ENCODE peak calls at places on chromosomes 13 and 19, in seven cellular contexts. One of them, this sample, is unnamed. For H3K4me1 and H3K9me3, the result is how much of the 10 kb centered on the place peaks cover.

GRCh38 chr19:29843180-29844051 is 31.6 kb downstream of the CCNE1 start:
- DNase-seq in Peyer's patch: peak
- DNase-seq in GM23248: peak
- DNase-seq in psoas muscle: peak
- DNase-seq in CD4-positive, alpha-beta memory T cell: peak
- DNase-seq in small intestine: no peak
- DNase-seq in cardiac muscle cell: peak
- DNase-seq in this sample: no peak

GRCh38 chr13:103203750-103204330 is 137.6 kb upstream of the SLC10A2 start:
- DNase-seq in GM23248: no peak
- DNase-seq in psoas muscle: no peak
- DNase-seq in Peyer's patch: no peak
- DNase-seq in CD4-positive, alpha-beta memory T cell: no peak
- DNase-seq in small intestine: no peak
- DNase-seq in cardiac muscle cell: no peak
- DNase-seq in this sample: no peak

GRCh38 chr13:42137856-42138537 is 89.5 kb downstream of the DGKH start:
- DNase-seq in small intestine: no peak
- DNase-seq in GM23248: peak
- DNase-seq in cardiac muscle cell: peak
- DNase-seq in psoas muscle: no peak
- DNase-seq in Peyer's patch: no peak
- DNase-seq in CD4-positive, alpha-beta memory T cell: no peak
- DNase-seq in this sample: no peak

GRCh38 chr19:16289594-16289993 is 35.0 kb upstream of the KLF2 start:
- DNase-seq in GM23248: no peak
- DNase-seq in psoas muscle: no peak
- DNase-seq in Peyer's patch: no peak
- DNase-seq in small intestine: no peak
- DNase-seq in CD4-positive, alpha-beta memory T cell: no peak
- DNase-seq in cardiac muscle cell: no peak
- DNase-seq in this sample: no peak

GRCh38 chr19:15614507-15615379 is at the start of gene CYP4F8:
- DNase-seq in psoas muscle: no peak
- DNase-seq in Peyer's patch: no peak
- DNase-seq in cardiac muscle cell: no peak
- DNase-seq in small intestine: no peak
- DNase-seq in CD4-positive, alpha-beta memory T cell: no peak
- DNase-seq in GM23248: no peak
- DNase-seq in this sample: no peak

GRCh38 chr19:29840066-29840950 is 28.5 kb downstream of the CCNE1 start:
- DNase-seq in GM23248: no peak
- DNase-seq in cardiac muscle cell: no peak
- DNase-seq in CD4-positive, alpha-beta memory T cell: no peak
- DNase-seq in Peyer's patch: no peak
- DNase-seq in psoas muscle: peak
- DNase-seq in small intestine: no peak
- DNase-seq in this sample: no peak

GRCh38 chr13:37476874-37477273 is 121.7 kb downstream of the POSTN start:
- DNase-seq in CD4-positive, alpha-beta memory T cell: no peak
- DNase-seq in small intestine: no peak
- DNase-seq in psoas muscle: no peak
- DNase-seq in cardiac muscle cell: peak
- DNase-seq in Peyer's patch: no peak
- DNase-seq in GM23248: peak
- DNase-seq in this sample: no peak

GRCh38 chr13:58324130-58324529 is 692.6 kb downstream of the PCDH17 start:
- DNase-seq in small intestine: no peak
- DNase-seq in Peyer's patch: no peak
- DNase-seq in cardiac muscle cell: no peak
- DNase-seq in psoas muscle: no peak
- DNase-seq in CD4-positive, alpha-beta memory T cell: no peak
- DNase-seq in GM23248: no peak
- DNase-seq in this sample: no peak

GRCh38 chr19:54191671-54192453 is 754 bp downstream of the TSEN34 start:
- DNase-seq in Peyer's patch: no peak
- DNase-seq in cardiac muscle cell: no peak
- DNase-seq in psoas muscle: no peak
- DNase-seq in GM23248: peak
- DNase-seq in small intestine: no peak
- DNase-seq in CD4-positive, alpha-beta memory T cell: peak
- DNase-seq in this sample: no peak

GRCh38 chr13:70255406-70255991 is 147.2 kb upstream of the KLHL1 start:
- DNase-seq in cardiac muscle cell: no peak
- DNase-seq in CD4-positive, alpha-beta memory T cell: no peak
- DNase-seq in psoas muscle: no peak
- DNase-seq in small intestine: no peak
- DNase-seq in GM23248: no peak
- DNase-seq in Peyer's patch: no peak
- DNase-seq in this sample: no peak

GRCh38 chr19:12828494-12828893 is 5.9 kb downstream of the RTBDN start:
- DNase-seq in CD4-positive, alpha-beta memory T cell: no peak
- DNase-seq in cardiac muscle cell: peak
- DNase-seq in GM23248: peak
- DNase-seq in psoas muscle: no peak
- DNase-seq in Peyer's patch: peak
- DNase-seq in small intestine: peak
- DNase-seq in this sample: no peak

GRCh38 chr19:1093330-1093729 is 1.8 kb downstream of the POLR2E start:
- DNase-seq in cardiac muscle cell: no peak
- DNase-seq in small intestine: no peak
- DNase-seq in psoas muscle: no peak
- DNase-seq in CD4-positive, alpha-beta memory T cell: no peak
- DNase-seq in Peyer's patch: no peak
- DNase-seq in GM23248: no peak
- DNase-seq in this sample: no peak

GRCh38 chr13:45441633-45442032 is 23.1 kb upstream of the COG3 start:
- DNase-seq in small intestine: no peak
- DNase-seq in GM23248: peak
- DNase-seq in cardiac muscle cell: peak
- DNase-seq in psoas muscle: no peak
- DNase-seq in CD4-positive, alpha-beta memory T cell: no peak
- DNase-seq in Peyer's patch: no peak
- DNase-seq in this sample: no peak

GRCh38 chr13:45446181-45446580 is 18.6 kb upstream of the COG3 start:
- DNase-seq in CD4-positive, alpha-beta memory T cell: no peak
- DNase-seq in GM23248: peak
- DNase-seq in cardiac muscle cell: no peak
- DNase-seq in psoas muscle: no peak
- DNase-seq in small intestine: no peak
- DNase-seq in Peyer's patch: no peak
- DNase-seq in this sample: no peak

GRCh38 chr13:45447050-45447661 is 17.6 kb upstream of the COG3 start:
- DNase-seq in GM23248: no peak
- DNase-seq in cardiac muscle cell: no peak
- DNase-seq in small intestine: peak
- DNase-seq in psoas muscle: no peak
- DNase-seq in CD4-positive, alpha-beta memory T cell: no peak
- DNase-seq in Peyer's patch: no peak
- DNase-seq in this sample: no peak

GRCh38 chr13:45448965-45449559 is 15.7 kb upstream of the COG3 start:
- DNase-seq in psoas muscle: no peak
- DNase-seq in CD4-positive, alpha-beta memory T cell: no peak
- DNase-seq in small intestine: no peak
- DNase-seq in cardiac muscle cell: no peak
- DNase-seq in GM23248: no peak
- DNase-seq in Peyer's patch: no peak
- DNase-seq in this sample: no peak

GRCh38 chr13:45445053-45445452 is 19.7 kb upstream of the COG3 start:
- DNase-seq in Peyer's patch: no peak
- DNase-seq in CD4-positive, alpha-beta memory T cell: no peak
- DNase-seq in GM23248: no peak
- DNase-seq in cardiac muscle cell: no peak
- DNase-seq in psoas muscle: no peak
- DNase-seq in small intestine: no peak
- DNase-seq in this sample: no peak
- H3K4me1 ChIP-seq in Peyer's patch: under half
- H3K4me1 ChIP-seq in CD4-positive, alpha-beta memory T cell: under half
- H3K4me1 ChIP-seq in GM23248: under half
- H3K4me1 ChIP-seq in cardiac muscle cell: under half
- H3K4me1 ChIP-seq in psoas muscle: under half
- H3K4me1 ChIP-seq in small intestine: under half
- H3K4me1 ChIP-seq in this sample: under half

GRCh38 chr19:56423276-56423984 is 19.3 kb downstream of the ZNF583 start:
- DNase-seq in small intestine: no peak
- DNase-seq in GM23248: peak
- DNase-seq in psoas muscle: no peak
- DNase-seq in CD4-positive, alpha-beta memory T cell: no peak
- DNase-seq in cardiac muscle cell: no peak
- DNase-seq in Peyer's patch: no peak
- DNase-seq in this sample: no peak

GRCh38 chr19:56423985-56424353 is 19.8 kb downstream of the ZNF583 start:
- DNase-seq in CD4-positive, alpha-beta memory T cell: no peak
- DNase-seq in small intestine: no peak
- DNase-seq in GM23248: no peak
- DNase-seq in psoas muscle: no peak
- DNase-seq in cardiac muscle cell: no peak
- DNase-seq in Peyer's patch: no peak
- DNase-seq in this sample: no peak
- H3K9me3 ChIP-seq in CD4-positive, alpha-beta memory T cell: under half
- H3K9me3 ChIP-seq in small intestine: under half
- H3K9me3 ChIP-seq in GM23248: under half
- H3K9me3 ChIP-seq in psoas muscle: half or more
- H3K9me3 ChIP-seq in cardiac muscle cell: under half
- H3K9me3 ChIP-seq in Peyer's patch: half or more
- H3K9me3 ChIP-seq in this sample: under half

DNA sequence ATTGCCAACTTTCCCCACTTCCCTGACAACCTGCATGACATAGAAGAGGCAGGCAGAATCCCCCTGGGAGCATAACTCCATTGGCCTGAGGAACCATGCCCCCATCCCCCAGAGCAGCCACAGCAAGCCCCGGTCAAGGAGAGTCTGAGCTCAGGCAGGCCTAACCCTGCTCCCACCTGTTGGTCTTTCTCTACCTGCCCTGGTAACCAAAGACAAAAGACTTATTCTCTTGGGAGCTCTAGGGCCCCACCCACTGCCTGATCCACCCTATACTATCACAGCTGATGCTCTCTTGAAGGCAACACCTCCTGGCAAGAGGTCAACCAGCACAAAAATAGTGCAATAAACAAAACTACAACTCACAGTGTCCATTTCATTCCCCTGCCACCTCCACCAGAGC is 59.3 kb downstream of the TNFSF13B start:
- DNase-seq in Peyer's patch: no peak
- DNase-seq in psoas muscle: no peak
- DNase-seq in cardiac muscle cell: no peak
- DNase-seq in small intestine: no peak
- DNase-seq in GM23248: no peak
- DNase-seq in CD4-positive, alpha-beta memory T cell: no peak
- DNase-seq in this sample: no peak
- H3K4me1 ChIP-seq in Peyer's patch: under half
- H3K4me1 ChIP-seq in psoas muscle: under half
- H3K4me1 ChIP-seq in cardiac muscle cell: under half
- H3K4me1 ChIP-seq in small intestine: under half
- H3K4me1 ChIP-seq in GM23248: under half
- H3K4me1 ChIP-seq in CD4-positive, alpha-beta memory T cell: under half
- H3K4me1 ChIP-seq in this sample: under half

DNA sequence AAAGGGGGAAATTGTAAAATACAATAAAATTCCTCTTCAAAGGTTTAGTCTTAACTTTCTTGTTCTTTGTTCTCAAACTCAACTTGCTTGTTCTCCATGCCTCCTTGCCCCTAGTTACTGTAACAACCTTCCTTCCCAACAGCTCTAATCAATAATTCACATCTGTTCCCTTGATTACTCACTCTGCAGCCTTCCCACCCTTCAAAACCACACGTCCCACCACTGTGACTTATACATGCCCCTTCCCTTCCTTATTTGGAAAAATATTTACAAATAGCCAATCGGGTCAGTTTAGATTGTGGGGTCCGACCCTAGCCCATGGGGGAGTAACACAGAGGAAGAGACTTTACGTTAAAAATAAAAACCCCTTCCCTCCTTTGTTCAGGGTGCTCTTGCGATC is 622 bp upstream of the ZNF93 start:
- DNase-seq in CD4-positive, alpha-beta memory T cell: peak
- DNase-seq in cardiac muscle cell: peak
- DNase-seq in Peyer's patch: no peak
- DNase-seq in small intestine: no peak
- DNase-seq in psoas muscle: no peak
- DNase-seq in GM23248: peak
- DNase-seq in this sample: no peak
- H3K9me3 ChIP-seq in CD4-positive, alpha-beta memory T cell: under half
- H3K9me3 ChIP-seq in cardiac muscle cell: under half
- H3K9me3 ChIP-seq in Peyer's patch: under half
- H3K9me3 ChIP-seq in small intestine: under half
- H3K9me3 ChIP-seq in psoas muscle: under half
- H3K9me3 ChIP-seq in GM23248: under half
- H3K9me3 ChIP-seq in this sample: under half

DNA sequence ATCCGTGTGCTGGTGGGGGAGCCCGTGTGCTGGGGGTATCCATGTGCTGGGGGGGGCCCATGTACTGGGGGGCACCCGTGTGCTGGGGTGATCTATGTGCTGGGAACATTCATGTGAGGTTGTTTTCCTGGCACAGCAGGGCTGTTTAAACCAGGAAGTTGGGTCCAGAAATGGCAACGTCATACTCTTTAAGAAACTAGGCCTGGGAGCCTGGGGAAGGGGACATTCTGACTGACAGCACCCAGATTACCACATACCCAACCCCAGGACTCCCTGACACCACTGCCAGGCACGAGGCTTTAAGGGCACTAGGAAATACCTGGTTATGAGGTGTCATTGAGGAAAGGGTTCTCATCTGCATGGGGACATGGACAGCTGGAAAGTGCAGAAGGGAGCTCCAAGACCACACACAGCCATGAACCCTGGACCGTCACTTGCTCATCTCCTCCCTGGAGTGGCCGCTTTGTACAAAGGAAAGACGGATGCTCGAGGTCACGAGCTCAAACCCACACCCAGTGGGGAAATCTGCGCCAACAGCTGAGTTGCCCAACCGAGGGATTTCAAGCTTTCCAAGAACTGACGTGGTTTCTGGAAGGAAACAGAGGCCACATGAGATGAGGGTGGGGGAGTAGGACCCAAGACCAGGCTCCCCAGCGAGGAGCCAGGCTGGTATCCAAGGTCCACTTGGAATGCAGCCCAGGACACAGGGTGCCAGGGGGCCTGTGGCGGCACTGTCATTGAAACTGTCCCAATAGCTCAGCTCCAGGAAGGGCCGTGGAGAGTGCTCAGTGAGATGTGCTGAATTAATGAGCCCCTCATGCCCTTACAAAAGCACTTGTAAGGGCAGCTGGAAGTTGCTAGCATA is 40.9 kb downstream of the RAB20 start:
- DNase-seq in cardiac muscle cell: peak
- DNase-seq in psoas muscle: peak
- DNase-seq in small intestine: peak
- DNase-seq in CD4-positive, alpha-beta memory T cell: no peak
- DNase-seq in GM23248: peak
- DNase-seq in Peyer's patch: peak
- DNase-seq in this sample: peak
- H3K4me1 ChIP-seq in cardiac muscle cell: under half
- H3K4me1 ChIP-seq in psoas muscle: under half
- H3K4me1 ChIP-seq in small intestine: under half
- H3K4me1 ChIP-seq in CD4-positive, alpha-beta memory T cell: under half
- H3K4me1 ChIP-seq in GM23248: under half
- H3K4me1 ChIP-seq in Peyer's patch: under half
- H3K4me1 ChIP-seq in this sample: under half